ENCODE peak calls at places on chromosomes 11 and 22, in seven cellular contexts. B is thyroid gland, S is uterus, H is HCT116, X is IMR-90, O is A549, Q is K562. V is an unnamed sample.

GRCh38 chr22:49892226-49892899 is 25.9 kb downstream of the ALG12 start:
- DNase-seq in B (no peak), S (no peak), H (no peak), X (no peak), O (no peak), Q (no peak), V (no peak)

GRCh38 chr11:35158371-35159081 is 19.6 kb downstream of the CD44 start:
- DNase-seq in B (no peak), S (peak), H (no peak), X (no peak), O (no peak), Q (no peak), V (no peak)

GRCh38 chr11:62542750-62543567 is 3.6 kb downstream of the AHNAK start:
- DNase-seq in B (peak), S (peak), H (peak), X (peak), O (peak), Q (peak), V (peak)

GRCh38 chr11:12827929-12828812 is 153.9 kb downstream of the TEAD1 start:
- DNase-seq in B (peak), S (no peak), H (no peak), X (peak), O (no peak), Q (no peak), V (peak)

GRCh38 chr11:7364660-7365059 is 113.0 kb downstream of the SYT9 start:
- DNase-seq in B (no peak), S (no peak), H (no peak), X (no peak), O (no peak), Q (no peak), V (no peak)

GRCh38 chr22:32281092-32281491 is 25.9 kb upstream of the SLC5A4 start:
- DNase-seq in B (no peak), S (no peak), H (no peak), X (no peak), O (peak), Q (no peak), V (no peak)

GRCh38 chr11:103800406-103801114 is 235.9 kb upstream of the DDI1 start:
- DNase-seq in B (no peak), S (no peak), H (no peak), X (no peak), O (no peak), Q (no peak), V (no peak)

GRCh38 chr22:26545827-26546226 is 33.6 kb upstream of the TFIP11 start:
- DNase-seq in B (peak), S (no peak), H (no peak), X (no peak), O (no peak), Q (no peak), V (no peak)

GRCh38 chr11:64099436-64099835 is 63.7 kb downstream of the FLRT1 start:
- DNase-seq in B (no peak), S (no peak), H (no peak), X (no peak), O (no peak), Q (no peak), V (no peak)

GRCh38 chr11:119318240-119319135 is 1.6 kb upstream of the MCAM start:
- DNase-seq in B (no peak), S (no peak), H (no peak), X (peak), O (no peak), Q (no peak), V (peak)
- TF ChIP-seq POLR2A in B (no peak), S (no peak), H (no peak), X (no peak), O (no peak), Q (peak), V (no peak)

GRCh38 chr11:40716344-40717178 is 742.9 kb downstream of the LRRC4C start:
- DNase-seq in B (no peak), S (no peak), H (no peak), X (no peak), O (no peak), Q (no peak), V (no peak)

GRCh38 chr11:40722179-40722795 is 737.2 kb downstream of the LRRC4C start:
- DNase-seq in B (peak), S (no peak), H (no peak), X (peak), O (peak), Q (peak), V (no peak)
- TF ChIP-seq CTCF in B (peak), S (no peak), H (no peak), X (peak), O (peak), Q (peak), V (peak)

GRCh38 chr22:37517826-37518450 is 1.3 kb downstream of the CARD10 start:
- DNase-seq in B (no peak), S (no peak), H (no peak), X (no peak), O (no peak), Q (no peak), V (no peak)
- H3K4me3 ChIP-seq in B (peak), S (peak), H (peak), X (peak), O (peak), Q (no peak), V (no peak)

DNA sequence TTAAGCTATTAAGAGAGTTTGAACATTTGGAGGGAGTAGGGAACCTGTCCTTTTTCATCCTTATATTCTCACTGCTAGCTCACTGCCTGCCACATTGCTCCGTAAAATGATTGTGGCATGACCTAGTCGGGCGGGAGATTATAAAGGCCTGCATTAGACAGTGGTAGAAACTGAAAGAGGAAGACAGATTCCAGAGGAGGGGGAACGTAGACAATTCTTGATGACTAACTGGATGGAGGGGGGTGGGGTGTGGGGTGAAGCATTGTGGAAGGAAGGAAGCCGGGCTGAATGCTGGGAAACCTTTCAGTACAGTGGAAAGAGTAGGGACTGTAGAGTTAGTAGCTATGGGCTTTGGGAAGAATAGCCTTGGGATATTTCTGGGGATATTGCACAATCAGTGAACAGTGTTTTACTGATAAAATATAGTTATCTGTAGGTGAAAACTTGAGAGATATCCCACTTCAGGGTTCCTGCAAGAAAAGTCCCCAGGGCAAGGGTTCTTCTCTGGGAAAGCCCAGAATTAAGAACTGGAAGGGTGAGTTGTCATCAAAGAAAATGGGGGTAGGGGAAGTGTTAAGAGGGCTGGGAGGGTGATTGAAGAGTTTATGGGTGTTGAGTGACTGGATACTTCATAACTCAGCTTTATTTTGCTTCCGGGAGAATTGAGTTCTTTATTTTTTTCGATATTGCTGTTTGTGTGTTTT is 2.1 kb downstream of the MED15 start:
- DNase-seq in B (peak), S (peak), H (no peak), X (peak), O (peak), Q (peak), V (peak)
- TF ChIP-seq POLR2A in B (no peak), S (peak), H (no peak), X (peak), O (no peak), Q (no peak), V (peak)

GRCh38 chr11:68469642-68470041 is 9.1 kb downstream of the PPP6R3 start:
- DNase-seq in B (no peak), S (no peak), H (no peak), X (no peak), O (no peak), Q (no peak), V (no peak)

GRCh38 chr11:68470304-68470811 is 9.8 kb downstream of the PPP6R3 start:
- DNase-seq in B (no peak), S (no peak), H (no peak), X (no peak), O (no peak), Q (peak), V (no peak)

GRCh38 chr11:68469122-68469521 is 8.6 kb downstream of the PPP6R3 start:
- DNase-seq in B (no peak), S (no peak), H (no peak), X (peak), O (no peak), Q (no peak), V (no peak)

GRCh38 chr11:68468217-68468828 is 7.8 kb downstream of the PPP6R3 start:
- DNase-seq in B (no peak), S (no peak), H (no peak), X (no peak), O (no peak), Q (no peak), V (no peak)

GRCh38 chr11:68467446-68467845 is 6.9 kb downstream of the PPP6R3 start:
- DNase-seq in B (no peak), S (no peak), H (no peak), X (no peak), O (no peak), Q (no peak), V (no peak)
- TF ChIP-seq CTCF in B (no peak), S (no peak), H (no peak), X (no peak), O (no peak), Q (no peak), V (no peak)